ENCODE peak calls at places on chromosomes 1 and 21, in nine cellular contexts. S is Peyer's patch; E is HEK293T; F is pancreas; A is CD8-positive, alpha-beta T cell; C is HCT116; N is glutamatergic neuron; O is GM13976; V is activated CD4-positive, alpha-beta T cell treated with anti-CD3 and anti-CD28 coated beads for 4 hours. J is an unnamed sample.

GRCh38 chr1:112877741-112878140 is 78.3 kb downstream of the SLC16A1 start:
- DNase-seq in A (no peak), V (no peak), F (no peak), C (no peak), O (no peak), S (no peak), E (no peak), N (no peak), J (no peak)

GRCh38 chr1:168234846-168235547 is 9.2 kb downstream of the SFT2D2 start:
- DNase-seq in N (peak), V (peak), C (peak), O (peak), E (peak), S (no peak), A (peak), F (no peak), J (no peak)

GRCh38 chr1:24047101-24047459 is 64.9 kb downstream of the MYOM3 start:
- DNase-seq in C (peak), N (no peak), V (no peak), O (no peak), A (no peak), F (peak), E (no peak), S (no peak), J (no peak)

GRCh38 chr1:25944986-25945385 is 38.8 kb upstream of the STMN1 start:
- DNase-seq in V (no peak), C (no peak), E (no peak), A (no peak), N (no peak), S (no peak), F (no peak), O (no peak), J (no peak)

GRCh38 chr1:55318111-55318817 is 103.1 kb upstream of the USP24 start:
- DNase-seq in O (no peak), E (no peak), S (no peak), F (no peak), A (no peak), V (no peak), C (no peak), N (no peak), J (no peak)

GRCh38 chr21:41777934-41778815 is 11.3 kb upstream of the RIPK4 start:
- DNase-seq in V (no peak), O (no peak), E (peak), S (peak), F (peak), A (no peak), N (peak), C (peak), J (peak)

GRCh38 chr21:34819357-34819999 is 150.7 kb downstream of the CLIC6 start:
- DNase-seq in N (no peak), V (no peak), A (no peak), F (no peak), C (no peak), S (no peak), O (no peak), E (no peak), J (no peak)

GRCh38 chr1:16324456-16324890 is 27.8 kb downstream of the FBXO42 start:
- DNase-seq in S (no peak), F (no peak), A (no peak), O (no peak), N (no peak), E (no peak), C (peak), V (no peak), J (no peak)

GRCh38 chr1:203627819-203628184 is 1.2 kb downstream of the ATP2B4 start:
- DNase-seq in N (no peak), C (no peak), E (no peak), V (no peak), O (no peak), S (peak), F (no peak), A (peak), J (no peak)

GRCh38 chr1:2545754-2546514 is 10.2 kb upstream of the TNFRSF14 start:
- DNase-seq in S (peak), N (peak), O (peak), E (peak), C (peak), F (peak), A (peak), V (peak), J (peak)

GRCh38 chr1:180181048-180181447 is 26.4 kb downstream of the QSOX1 start:
- DNase-seq in S (peak), E (peak), N (peak), C (no peak), V (no peak), F (peak), A (no peak), O (no peak), J (peak)

GRCh38 chr1:34115233-34115632 is 49.8 kb downstream of the CSMD2 start:
- DNase-seq in V (no peak), A (no peak), E (no peak), C (no peak), S (no peak), O (no peak), N (no peak), F (no peak), J (no peak)

GRCh38 chr1:6612641-6613360 is 730 bp upstream of the PHF13 start:
- DNase-seq in V (no peak), O (peak), S (no peak), F (no peak), C (no peak), A (no peak), N (no peak), E (peak), J (peak)

GRCh38 chr1:48194801-48195200 is 27.7 kb upstream of the SLC5A9 start:
- DNase-seq in C (no peak), V (no peak), O (no peak), E (no peak), N (no peak), A (no peak), F (no peak), S (no peak), J (no peak)

GRCh38 chr1:25905680-25906643 is at the start of gene STMN1:
- DNase-seq in O (peak), E (peak), N (peak), S (peak), V (peak), C (peak), A (peak), F (peak), J (peak)

GRCh38 chr1:228445524-228445866 is 28.8 kb upstream of the TRIM17 start:
- DNase-seq in F (no peak), O (no peak), A (no peak), S (no peak), N (no peak), C (no peak), E (no peak), V (no peak), J (no peak)

GRCh38 chr1:145983206-145983675 is 13.1 kb downstream of the TXNIP start:
- DNase-seq in N (no peak), S (no peak), A (no peak), E (no peak), O (no peak), V (no peak), F (peak), C (no peak), J (no peak)

GRCh38 chr1:64850846-64851245 is 106.0 kb downstream of the RAVER2 start:
- DNase-seq in N (no peak), O (no peak), S (no peak), A (no peak), V (no peak), C (no peak), E (no peak), F (no peak), J (no peak)

GRCh38 chr1:192810253-192810880 is 1.5 kb downstream of the RGS2 start:
- DNase-seq in O (no peak), A (no peak), C (no peak), N (no peak), F (no peak), E (no peak), V (no peak), S (no peak), J (no peak)

GRCh38 chr1:158025576-158026230 is 32.3 kb downstream of the KIRREL1 start:
- DNase-seq in V (no peak), O (no peak), A (no peak), C (no peak), F (no peak), N (no peak), E (no peak), S (no peak), J (no peak)